ENCODE peak calls at places on chromosomes 2 and 18, in ten cellular contexts. One of them, this sample, is unnamed.

GRCh38 chr2:203551653-203552250 is 16.7 kb upstream of the RAPH1 start:
- DNase-seq in coronary artery: no peak
- DNase-seq in cardiac muscle cell: no peak
- DNase-seq in foreskin fibroblast: peak; percentile 28
- DNase-seq in tibial nerve: no peak
- DNase-seq in fibroblast of mammary gland: peak; percentile 54
- DNase-seq in CD8-positive, alpha-beta T cell: no peak
- DNase-seq in fibroblast of pulmonary artery: peak; percentile 85
- DNase-seq in stomach: no peak
- DNase-seq in dorsolateral prefrontal cortex: no peak
- DNase-seq in this sample: no peak

GRCh38 chr2:234556848-234557573 is 60.1 kb upstream of the ARL4C start:
- DNase-seq in fibroblast of pulmonary artery: peak; percentile 13
- DNase-seq in tibial nerve: no peak
- DNase-seq in coronary artery: no peak
- DNase-seq in dorsolateral prefrontal cortex: no peak
- DNase-seq in CD8-positive, alpha-beta T cell: no peak
- DNase-seq in foreskin fibroblast: peak; percentile 48
- DNase-seq in cardiac muscle cell: no peak
- DNase-seq in stomach: peak; percentile 28
- DNase-seq in fibroblast of mammary gland: peak; percentile 27
- DNase-seq in this sample: no peak

GRCh38 chr2:105919826-105920225 is 175.1 kb downstream of the NCK2 start:
- DNase-seq in stomach: no peak
- DNase-seq in fibroblast of mammary gland: peak; percentile 60
- DNase-seq in CD8-positive, alpha-beta T cell: peak; percentile 61
- DNase-seq in cardiac muscle cell: no peak
- DNase-seq in coronary artery: peak; percentile 55
- DNase-seq in tibial nerve: no peak
- DNase-seq in foreskin fibroblast: peak; percentile 9
- DNase-seq in fibroblast of pulmonary artery: peak; percentile 61
- DNase-seq in dorsolateral prefrontal cortex: no peak
- DNase-seq in this sample: peak; percentile 21

GRCh38 chr18:58788470-58788869 is 76.2 kb upstream of the ZNF532 start:
- DNase-seq in CD8-positive, alpha-beta T cell: no peak
- DNase-seq in cardiac muscle cell: no peak
- DNase-seq in foreskin fibroblast: no peak
- DNase-seq in fibroblast of pulmonary artery: no peak
- DNase-seq in fibroblast of mammary gland: no peak
- DNase-seq in stomach: no peak
- DNase-seq in coronary artery: no peak
- DNase-seq in dorsolateral prefrontal cortex: no peak
- DNase-seq in tibial nerve: no peak
- DNase-seq in this sample: no peak

GRCh38 chr2:229296016-229296415 is 24.9 kb upstream of the PID1 start:
- DNase-seq in fibroblast of mammary gland: peak; percentile 39
- DNase-seq in foreskin fibroblast: peak; percentile 21
- DNase-seq in dorsolateral prefrontal cortex: no peak
- DNase-seq in CD8-positive, alpha-beta T cell: no peak
- DNase-seq in stomach: no peak
- DNase-seq in coronary artery: no peak
- DNase-seq in fibroblast of pulmonary artery: peak; percentile 68
- DNase-seq in cardiac muscle cell: no peak
- DNase-seq in tibial nerve: no peak
- DNase-seq in this sample: no peak

GRCh38 chr2:46669996-46670793 is 190.8 kb downstream of the TMEM247 start:
- DNase-seq in coronary artery: no peak
- DNase-seq in cardiac muscle cell: no peak
- DNase-seq in fibroblast of pulmonary artery: peak; percentile 64
- DNase-seq in foreskin fibroblast: peak; percentile 59
- DNase-seq in dorsolateral prefrontal cortex: peak; percentile 70
- DNase-seq in CD8-positive, alpha-beta T cell: no peak
- DNase-seq in fibroblast of mammary gland: peak; percentile 66
- DNase-seq in tibial nerve: no peak
- DNase-seq in stomach: no peak
- DNase-seq in this sample: no peak

GRCh38 chr18:32624182-32624723 is 148.6 kb downstream of the KLHL14 start:
- DNase-seq in dorsolateral prefrontal cortex: no peak
- DNase-seq in fibroblast of mammary gland: no peak
- DNase-seq in foreskin fibroblast: no peak
- DNase-seq in coronary artery: no peak
- DNase-seq in stomach: no peak
- DNase-seq in fibroblast of pulmonary artery: no peak
- DNase-seq in cardiac muscle cell: no peak
- DNase-seq in tibial nerve: no peak
- DNase-seq in CD8-positive, alpha-beta T cell: no peak
- DNase-seq in this sample: no peak

GRCh38 chr2:200596774-200597173 is 11.0 kb downstream of the AOX1 start:
- DNase-seq in fibroblast of mammary gland: no peak
- DNase-seq in stomach: no peak
- DNase-seq in coronary artery: no peak
- DNase-seq in fibroblast of pulmonary artery: no peak
- DNase-seq in dorsolateral prefrontal cortex: no peak
- DNase-seq in cardiac muscle cell: no peak
- DNase-seq in foreskin fibroblast: no peak
- DNase-seq in CD8-positive, alpha-beta T cell: no peak
- DNase-seq in tibial nerve: no peak
- DNase-seq in this sample: no peak

GRCh38 chr2:141392517-141393213 is 738.2 kb downstream of the LRP1B start:
- DNase-seq in cardiac muscle cell: no peak
- DNase-seq in dorsolateral prefrontal cortex: no peak
- DNase-seq in foreskin fibroblast: peak; percentile 25
- DNase-seq in tibial nerve: no peak
- DNase-seq in fibroblast of pulmonary artery: peak; percentile 92
- DNase-seq in CD8-positive, alpha-beta T cell: no peak
- DNase-seq in coronary artery: no peak
- DNase-seq in stomach: no peak
- DNase-seq in fibroblast of mammary gland: peak; percentile 5
- DNase-seq in this sample: peak; percentile 59

GRCh38 chr2:18525236-18525635 is 35.2 kb downstream of the RDH14 start:
- DNase-seq in fibroblast of mammary gland: no peak
- DNase-seq in fibroblast of pulmonary artery: no peak
- DNase-seq in CD8-positive, alpha-beta T cell: no peak
- DNase-seq in coronary artery: no peak
- DNase-seq in stomach: no peak
- DNase-seq in foreskin fibroblast: no peak
- DNase-seq in tibial nerve: no peak
- DNase-seq in cardiac muscle cell: peak; percentile 76
- DNase-seq in dorsolateral prefrontal cortex: no peak
- DNase-seq in this sample: no peak

GRCh38 chr2:175062787-175063585 is 57.8 kb upstream of the CHN1 start:
- DNase-seq in cardiac muscle cell: no peak
- DNase-seq in dorsolateral prefrontal cortex: no peak
- DNase-seq in CD8-positive, alpha-beta T cell: no peak
- DNase-seq in fibroblast of mammary gland: no peak
- DNase-seq in stomach: no peak
- DNase-seq in foreskin fibroblast: no peak
- DNase-seq in coronary artery: no peak
- DNase-seq in fibroblast of pulmonary artery: no peak
- DNase-seq in tibial nerve: no peak
- DNase-seq in this sample: no peak

GRCh38 chr2:168640039-168640438 is 162.4 kb upstream of the NOSTRIN start:
- DNase-seq in coronary artery: no peak
- DNase-seq in dorsolateral prefrontal cortex: no peak
- DNase-seq in fibroblast of pulmonary artery: no peak
- DNase-seq in foreskin fibroblast: no peak
- DNase-seq in CD8-positive, alpha-beta T cell: no peak
- DNase-seq in tibial nerve: no peak
- DNase-seq in cardiac muscle cell: no peak
- DNase-seq in fibroblast of mammary gland: no peak
- DNase-seq in stomach: no peak
- DNase-seq in this sample: no peak

GRCh38 chr18:48868468-48869466 is 82.0 kb downstream of the SMAD7 start:
- DNase-seq in CD8-positive, alpha-beta T cell: peak; percentile 50
- DNase-seq in fibroblast of pulmonary artery: no peak
- DNase-seq in stomach: peak; percentile 37
- DNase-seq in tibial nerve: no peak
- DNase-seq in coronary artery: no peak
- DNase-seq in foreskin fibroblast: no peak
- DNase-seq in cardiac muscle cell: no peak
- DNase-seq in dorsolateral prefrontal cortex: no peak
- DNase-seq in fibroblast of mammary gland: peak; percentile 17
- DNase-seq in this sample: no peak

GRCh38 chr2:196336715-196337617 is 165.6 kb upstream of the STK17B start:
- DNase-seq in fibroblast of pulmonary artery: peak; percentile 66
- DNase-seq in cardiac muscle cell: peak; percentile 32
- DNase-seq in foreskin fibroblast: no peak
- DNase-seq in stomach: no peak
- DNase-seq in fibroblast of mammary gland: peak; percentile 60
- DNase-seq in CD8-positive, alpha-beta T cell: no peak
- DNase-seq in coronary artery: no peak
- DNase-seq in dorsolateral prefrontal cortex: no peak
- DNase-seq in tibial nerve: no peak
- DNase-seq in this sample: no peak

GRCh38 chr2:101808006-101808562 is 110.6 kb downstream of the MAP4K4 start:
- DNase-seq in fibroblast of mammary gland: no peak
- DNase-seq in dorsolateral prefrontal cortex: no peak
- DNase-seq in cardiac muscle cell: no peak
- DNase-seq in foreskin fibroblast: no peak
- DNase-seq in coronary artery: no peak
- DNase-seq in fibroblast of pulmonary artery: no peak
- DNase-seq in CD8-positive, alpha-beta T cell: no peak
- DNase-seq in tibial nerve: no peak
- DNase-seq in stomach: no peak
- DNase-seq in this sample: no peak

GRCh38 chr2:157628282-157628531 is 457 bp downstream of the ACVR1C start:
- DNase-seq in tibial nerve: no peak
- DNase-seq in dorsolateral prefrontal cortex: no peak
- DNase-seq in fibroblast of pulmonary artery: no peak
- DNase-seq in stomach: no peak
- DNase-seq in foreskin fibroblast: no peak
- DNase-seq in fibroblast of mammary gland: no peak
- DNase-seq in coronary artery: peak; percentile 67
- DNase-seq in CD8-positive, alpha-beta T cell: no peak
- DNase-seq in cardiac muscle cell: no peak
- DNase-seq in this sample: no peak
- TF ChIP-seq CTCF in tibial nerve: no peak
- TF ChIP-seq CTCF in dorsolateral prefrontal cortex: no peak
- TF ChIP-seq CTCF in fibroblast of pulmonary artery: no peak
- TF ChIP-seq CTCF in stomach: no peak
- TF ChIP-seq CTCF in foreskin fibroblast: no peak
- TF ChIP-seq CTCF in fibroblast of mammary gland: no peak
- TF ChIP-seq CTCF in coronary artery: no peak
- TF ChIP-seq CTCF in CD8-positive, alpha-beta T cell: no peak
- TF ChIP-seq CTCF in cardiac muscle cell: no peak
- TF ChIP-seq CTCF in this sample: no peak

GRCh38 chr2:28594369-28595108 is 98.7 kb downstream of the PLB1 start:
- DNase-seq in dorsolateral prefrontal cortex: peak; percentile 85
- DNase-seq in foreskin fibroblast: peak; percentile 72
- DNase-seq in tibial nerve: peak; percentile 92
- DNase-seq in CD8-positive, alpha-beta T cell: peak; percentile 84
- DNase-seq in fibroblast of mammary gland: peak; percentile 84
- DNase-seq in stomach: peak; percentile 96
- DNase-seq in coronary artery: peak; percentile 90
- DNase-seq in fibroblast of pulmonary artery: peak; percentile 90
- DNase-seq in cardiac muscle cell: peak; percentile 92
- DNase-seq in this sample: no peak
- H3K4me3 ChIP-seq in dorsolateral prefrontal cortex: peak overlapping the region; percentile 12
- H3K4me3 ChIP-seq in foreskin fibroblast: no peak overlapping the region
- H3K4me3 ChIP-seq in tibial nerve: peak overlapping the region; percentile 2
- H3K4me3 ChIP-seq in CD8-positive, alpha-beta T cell: peak overlapping the region; percentile 0
- H3K4me3 ChIP-seq in fibroblast of mammary gland: no peak overlapping the region
- H3K4me3 ChIP-seq in stomach: no peak overlapping the region
- H3K4me3 ChIP-seq in coronary artery: peak overlapping the region; percentile 32
- H3K4me3 ChIP-seq in fibroblast of pulmonary artery: no peak overlapping the region
- H3K4me3 ChIP-seq in cardiac muscle cell: no peak overlapping the region
- H3K4me3 ChIP-seq in this sample: no peak overlapping the region

GRCh38 chr2:12558519-12558918 is 158.2 kb upstream of the TRIB2 start:
- DNase-seq in foreskin fibroblast: no peak
- DNase-seq in CD8-positive, alpha-beta T cell: no peak
- DNase-seq in stomach: no peak
- DNase-seq in fibroblast of mammary gland: no peak
- DNase-seq in dorsolateral prefrontal cortex: no peak
- DNase-seq in coronary artery: no peak
- DNase-seq in tibial nerve: no peak
- DNase-seq in fibroblast of pulmonary artery: no peak
- DNase-seq in cardiac muscle cell: no peak
- DNase-seq in this sample: no peak
- TF ChIP-seq CTCF in foreskin fibroblast: no peak
- TF ChIP-seq CTCF in CD8-positive, alpha-beta T cell: no peak
- TF ChIP-seq CTCF in stomach: no peak
- TF ChIP-seq CTCF in fibroblast of mammary gland: no peak
- TF ChIP-seq CTCF in dorsolateral prefrontal cortex: no peak
- TF ChIP-seq CTCF in coronary artery: no peak
- TF ChIP-seq CTCF in tibial nerve: no peak
- TF ChIP-seq CTCF in fibroblast of pulmonary artery: no peak
- TF ChIP-seq CTCF in cardiac muscle cell: no peak
- TF ChIP-seq CTCF in this sample: no peak

GRCh38 chr2:123095219-123095618 is 929.9 kb upstream of the CNTNAP5 start:
- DNase-seq in dorsolateral prefrontal cortex: no peak
- DNase-seq in fibroblast of pulmonary artery: no peak
- DNase-seq in cardiac muscle cell: no peak
- DNase-seq in fibroblast of mammary gland: no peak
- DNase-seq in tibial nerve: no peak
- DNase-seq in stomach: no peak
- DNase-seq in CD8-positive, alpha-beta T cell: no peak
- DNase-seq in foreskin fibroblast: no peak
- DNase-seq in coronary artery: no peak
- DNase-seq in this sample: no peak
- H3K4me3 ChIP-seq in dorsolateral prefrontal cortex: no peak overlapping the region
- H3K4me3 ChIP-seq in fibroblast of pulmonary artery: no peak overlapping the region
- H3K4me3 ChIP-seq in cardiac muscle cell: no peak overlapping the region
- H3K4me3 ChIP-seq in fibroblast of mammary gland: no peak overlapping the region
- H3K4me3 ChIP-seq in tibial nerve: no peak overlapping the region
- H3K4me3 ChIP-seq in stomach: no peak overlapping the region
- H3K4me3 ChIP-seq in CD8-positive, alpha-beta T cell: no peak overlapping the region
- H3K4me3 ChIP-seq in foreskin fibroblast: no peak overlapping the region
- H3K4me3 ChIP-seq in coronary artery: no peak overlapping the region
- H3K4me3 ChIP-seq in this sample: no peak overlapping the region

DNA sequence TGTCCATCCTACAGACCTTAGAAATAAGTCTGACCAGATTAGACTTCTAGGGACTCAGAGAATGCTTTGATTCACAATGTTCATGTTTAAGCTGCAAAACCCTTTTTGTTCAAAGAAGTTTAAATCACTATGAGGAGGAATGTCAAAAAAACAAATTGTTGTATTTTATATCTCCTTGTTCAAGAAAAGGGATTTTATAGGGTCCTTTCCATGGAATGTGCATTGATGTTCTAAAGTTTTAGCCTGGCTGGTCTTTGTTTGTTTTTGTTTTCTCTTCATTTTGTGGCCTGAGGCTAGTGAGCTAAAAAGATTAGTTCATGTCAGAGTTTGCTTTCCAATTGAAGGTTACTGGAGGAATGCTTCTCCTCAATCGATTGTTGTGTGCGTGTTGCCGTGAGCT is 77.2 kb downstream of the MGAT5 start:
- DNase-seq in fibroblast of pulmonary artery: no peak
- DNase-seq in stomach: no peak
- DNase-seq in CD8-positive, alpha-beta T cell: no peak
- DNase-seq in fibroblast of mammary gland: no peak
- DNase-seq in cardiac muscle cell: no peak
- DNase-seq in foreskin fibroblast: no peak
- DNase-seq in dorsolateral prefrontal cortex: no peak
- DNase-seq in tibial nerve: no peak
- DNase-seq in coronary artery: no peak
- DNase-seq in this sample: no peak
- TF ChIP-seq CTCF in fibroblast of pulmonary artery: no peak
- TF ChIP-seq CTCF in stomach: no peak
- TF ChIP-seq CTCF in CD8-positive, alpha-beta T cell: no peak
- TF ChIP-seq CTCF in fibroblast of mammary gland: no peak
- TF ChIP-seq CTCF in cardiac muscle cell: no peak
- TF ChIP-seq CTCF in foreskin fibroblast: no peak
- TF ChIP-seq CTCF in dorsolateral prefrontal cortex: no peak
- TF ChIP-seq CTCF in tibial nerve: no peak
- TF ChIP-seq CTCF in coronary artery: no peak
- TF ChIP-seq CTCF in this sample: no peak

This sample was measured in AG04449.